ENCODE peak calls at places on chromosomes 12 and 14, in six cellular contexts. One of them, this sample, is unnamed.

GRCh38 chr14:20427231-20428009 is 8.5 kb downstream of the KLHL33 start:
- DNase-seq in ecto neural progenitor cell: no peak
- DNase-seq in HT-29: peak; percentile 61
- DNase-seq in stimulated activated CD4-positive, alpha-beta T cell treated with anti-CD3 and anti-CD28 coated beads, Interleukin-2, amount 100 ng/mL, for 24 hours: no peak
- DNase-seq in H7: no peak
- DNase-seq in hippocampal formation: no peak
- DNase-seq in this sample: peak; percentile 18

GRCh38 chr14:71139058-71139946 is 232.0 kb downstream of the PCNX1 start:
- DNase-seq in ecto neural progenitor cell: peak; percentile 81
- DNase-seq in HT-29: peak; percentile 62
- DNase-seq in stimulated activated CD4-positive, alpha-beta T cell treated with anti-CD3 and anti-CD28 coated beads, Interleukin-2, amount 100 ng/mL, for 24 hours: peak; percentile 67
- DNase-seq in H7: peak; percentile 90
- DNase-seq in hippocampal formation: peak; percentile 42
- DNase-seq in this sample: peak; percentile 69

GRCh38 chr14:84351646-84352045 is 1178.3 kb upstream of the FLRT2 start:
- DNase-seq in ecto neural progenitor cell: no peak
- DNase-seq in HT-29: no peak
- DNase-seq in stimulated activated CD4-positive, alpha-beta T cell treated with anti-CD3 and anti-CD28 coated beads, Interleukin-2, amount 100 ng/mL, for 24 hours: no peak
- DNase-seq in H7: no peak
- DNase-seq in hippocampal formation: no peak
- DNase-seq in this sample: no peak

GRCh38 chr12:100567945-100568344 is 5.5 kb upstream of the GAS2L3 start:
- DNase-seq in ecto neural progenitor cell: no peak
- DNase-seq in HT-29: no peak
- DNase-seq in stimulated activated CD4-positive, alpha-beta T cell treated with anti-CD3 and anti-CD28 coated beads, Interleukin-2, amount 100 ng/mL, for 24 hours: no peak
- DNase-seq in H7: no peak
- DNase-seq in hippocampal formation: no peak
- DNase-seq in this sample: no peak

GRCh38 chr14:25037032-25037431 is 12.9 kb downstream of the STXBP6 start:
- DNase-seq in ecto neural progenitor cell: no peak
- DNase-seq in HT-29: no peak
- DNase-seq in stimulated activated CD4-positive, alpha-beta T cell treated with anti-CD3 and anti-CD28 coated beads, Interleukin-2, amount 100 ng/mL, for 24 hours: no peak
- DNase-seq in H7: no peak
- DNase-seq in hippocampal formation: no peak
- DNase-seq in this sample: no peak

GRCh38 chr12:124653169-124653931 is 85.9 kb upstream of the NCOR2 start:
- DNase-seq in ecto neural progenitor cell: no peak
- DNase-seq in HT-29: no peak
- DNase-seq in stimulated activated CD4-positive, alpha-beta T cell treated with anti-CD3 and anti-CD28 coated beads, Interleukin-2, amount 100 ng/mL, for 24 hours: no peak
- DNase-seq in H7: peak; percentile 59
- DNase-seq in hippocampal formation: no peak
- DNase-seq in this sample: no peak

GRCh38 chr12:74624206-74624605 is 86.6 kb downstream of the ATXN7L3B start:
- DNase-seq in ecto neural progenitor cell: no peak
- DNase-seq in HT-29: no peak
- DNase-seq in stimulated activated CD4-positive, alpha-beta T cell treated with anti-CD3 and anti-CD28 coated beads, Interleukin-2, amount 100 ng/mL, for 24 hours: no peak
- DNase-seq in H7: no peak
- DNase-seq in hippocampal formation: no peak
- DNase-seq in this sample: no peak

GRCh38 chr14:34539407-34540180 is at the start of gene EAPP:
- DNase-seq in ecto neural progenitor cell: peak; percentile 98
- DNase-seq in HT-29: peak; percentile 91
- DNase-seq in stimulated activated CD4-positive, alpha-beta T cell treated with anti-CD3 and anti-CD28 coated beads, Interleukin-2, amount 100 ng/mL, for 24 hours: peak; percentile 94
- DNase-seq in H7: peak; percentile 99
- DNase-seq in hippocampal formation: no peak
- DNase-seq in this sample: no peak

GRCh38 chr12:131860472-131861260 is 32.5 kb downstream of the MMP17 start:
- DNase-seq in ecto neural progenitor cell: peak; percentile 73
- DNase-seq in HT-29: peak; percentile 76
- DNase-seq in stimulated activated CD4-positive, alpha-beta T cell treated with anti-CD3 and anti-CD28 coated beads, Interleukin-2, amount 100 ng/mL, for 24 hours: no peak
- DNase-seq in H7: peak; percentile 84
- DNase-seq in hippocampal formation: no peak
- DNase-seq in this sample: no peak

GRCh38 chr14:100747736-100748135 is 21.0 kb downstream of the DLK1 start:
- DNase-seq in ecto neural progenitor cell: peak; percentile 29
- DNase-seq in HT-29: no peak
- DNase-seq in stimulated activated CD4-positive, alpha-beta T cell treated with anti-CD3 and anti-CD28 coated beads, Interleukin-2, amount 100 ng/mL, for 24 hours: no peak
- DNase-seq in H7: no peak
- DNase-seq in hippocampal formation: no peak
- DNase-seq in this sample: no peak

GRCh38 chr14:95058491-95058890 is 98.8 kb downstream of the DICER1 start:
- DNase-seq in ecto neural progenitor cell: no peak
- DNase-seq in HT-29: no peak
- DNase-seq in stimulated activated CD4-positive, alpha-beta T cell treated with anti-CD3 and anti-CD28 coated beads, Interleukin-2, amount 100 ng/mL, for 24 hours: no peak
- DNase-seq in H7: no peak
- DNase-seq in hippocampal formation: no peak
- DNase-seq in this sample: no peak

GRCh38 chr12:70994217-70994788 is 73.8 kb upstream of the PTPRR start:
- DNase-seq in ecto neural progenitor cell: no peak
- DNase-seq in HT-29: no peak
- DNase-seq in stimulated activated CD4-positive, alpha-beta T cell treated with anti-CD3 and anti-CD28 coated beads, Interleukin-2, amount 100 ng/mL, for 24 hours: no peak
- DNase-seq in H7: no peak
- DNase-seq in hippocampal formation: no peak
- DNase-seq in this sample: no peak

GRCh38 chr12:121797937-121798801 is 4.7 kb upstream of the RHOF start:
- DNase-seq in ecto neural progenitor cell: peak; percentile 77
- DNase-seq in HT-29: no peak
- DNase-seq in stimulated activated CD4-positive, alpha-beta T cell treated with anti-CD3 and anti-CD28 coated beads, Interleukin-2, amount 100 ng/mL, for 24 hours: no peak
- DNase-seq in H7: peak; percentile 74
- DNase-seq in hippocampal formation: peak; percentile 65
- DNase-seq in this sample: peak; percentile 27

GRCh38 chr14:89672636-89673279 is 255.7 kb upstream of the FOXN3 start:
- DNase-seq in ecto neural progenitor cell: no peak
- DNase-seq in HT-29: peak; percentile 30
- DNase-seq in stimulated activated CD4-positive, alpha-beta T cell treated with anti-CD3 and anti-CD28 coated beads, Interleukin-2, amount 100 ng/mL, for 24 hours: no peak
- DNase-seq in H7: no peak
- DNase-seq in hippocampal formation: no peak
- DNase-seq in this sample: peak; percentile 17

GRCh38 chr12:124716208-124717141 is 147.2 kb downstream of the SCARB1 start:
- DNase-seq in ecto neural progenitor cell: no peak
- DNase-seq in HT-29: no peak
- DNase-seq in stimulated activated CD4-positive, alpha-beta T cell treated with anti-CD3 and anti-CD28 coated beads, Interleukin-2, amount 100 ng/mL, for 24 hours: no peak
- DNase-seq in H7: no peak
- DNase-seq in hippocampal formation: no peak
- DNase-seq in this sample: no peak

GRCh38 chr12:75613981-75614380 is 102.6 kb upstream of the KRR1 start:
- DNase-seq in ecto neural progenitor cell: no peak
- DNase-seq in HT-29: no peak
- DNase-seq in stimulated activated CD4-positive, alpha-beta T cell treated with anti-CD3 and anti-CD28 coated beads, Interleukin-2, amount 100 ng/mL, for 24 hours: no peak
- DNase-seq in H7: no peak
- DNase-seq in hippocampal formation: no peak
- DNase-seq in this sample: no peak

GRCh38 chr12:68236421-68237059 is 10.9 kb upstream of the IL26 start:
- DNase-seq in ecto neural progenitor cell: no peak
- DNase-seq in HT-29: peak; percentile 10
- DNase-seq in stimulated activated CD4-positive, alpha-beta T cell treated with anti-CD3 and anti-CD28 coated beads, Interleukin-2, amount 100 ng/mL, for 24 hours: peak; percentile 20
- DNase-seq in H7: no peak
- DNase-seq in hippocampal formation: no peak
- DNase-seq in this sample: no peak

GRCh38 chr12:20588057-20588456 is 107.1 kb upstream of the SLCO1C1 start:
- DNase-seq in ecto neural progenitor cell: no peak
- DNase-seq in HT-29: no peak
- DNase-seq in stimulated activated CD4-positive, alpha-beta T cell treated with anti-CD3 and anti-CD28 coated beads, Interleukin-2, amount 100 ng/mL, for 24 hours: no peak
- DNase-seq in H7: no peak
- DNase-seq in hippocampal formation: peak; percentile 42
- DNase-seq in this sample: peak; percentile 87

GRCh38 chr14:101112351-101113107 is 209.0 kb upstream of the RTL1 start:
- DNase-seq in ecto neural progenitor cell: no peak
- DNase-seq in HT-29: no peak
- DNase-seq in stimulated activated CD4-positive, alpha-beta T cell treated with anti-CD3 and anti-CD28 coated beads, Interleukin-2, amount 100 ng/mL, for 24 hours: no peak
- DNase-seq in H7: no peak
- DNase-seq in hippocampal formation: no peak
- DNase-seq in this sample: no peak

GRCh38 chr14:50816419-50817047 is 14.4 kb downstream of the NIN start:
- DNase-seq in ecto neural progenitor cell: no peak
- DNase-seq in HT-29: no peak
- DNase-seq in stimulated activated CD4-positive, alpha-beta T cell treated with anti-CD3 and anti-CD28 coated beads, Interleukin-2, amount 100 ng/mL, for 24 hours: no peak
- DNase-seq in H7: no peak
- DNase-seq in hippocampal formation: no peak
- DNase-seq in this sample: no peak

GRCh38 chr12:23084236-23084995 is 459.4 kb downstream of the ETNK1 start:
- DNase-seq in ecto neural progenitor cell: no peak
- DNase-seq in HT-29: peak; percentile 50
- DNase-seq in stimulated activated CD4-positive, alpha-beta T cell treated with anti-CD3 and anti-CD28 coated beads, Interleukin-2, amount 100 ng/mL, for 24 hours: no peak
- DNase-seq in H7: no peak
- DNase-seq in hippocampal formation: no peak
- DNase-seq in this sample: no peak

GRCh38 chr12:89893972-89894706 is 185.5 kb upstream of the ATP2B1 start:
- DNase-seq in ecto neural progenitor cell: no peak
- DNase-seq in HT-29: no peak
- DNase-seq in stimulated activated CD4-positive, alpha-beta T cell treated with anti-CD3 and anti-CD28 coated beads, Interleukin-2, amount 100 ng/mL, for 24 hours: no peak
- DNase-seq in H7: no peak
- DNase-seq in hippocampal formation: no peak
- DNase-seq in this sample: no peak

GRCh38 chr14:71582705-71583104 is 349.5 kb upstream of the RGS6 start:
- DNase-seq in ecto neural progenitor cell: no peak
- DNase-seq in HT-29: no peak
- DNase-seq in stimulated activated CD4-positive, alpha-beta T cell treated with anti-CD3 and anti-CD28 coated beads, Interleukin-2, amount 100 ng/mL, for 24 hours: no peak
- DNase-seq in H7: no peak
- DNase-seq in hippocampal formation: no peak
- DNase-seq in this sample: no peak